ENCODE peak calls at places on chromosomes 2 and 18, in five cellular contexts. One of them, this sample, is unnamed.

GRCh38 chr2:96856776-96857673 is 791 bp downstream of the ANKRD39 start:
- DNase-seq in right cardiac atrium: no peak
- DNase-seq in skeletal muscle cell: no peak
- DNase-seq in mesendoderm: peak; percentile 54
- DNase-seq in epithelial cell of esophagus: no peak
- DNase-seq in this sample: no peak

GRCh38 chr2:85143463-85144082 is 10.4 kb downstream of the TCF7L1 start:
- DNase-seq in right cardiac atrium: no peak
- DNase-seq in skeletal muscle cell: no peak
- DNase-seq in mesendoderm: no peak
- DNase-seq in epithelial cell of esophagus: no peak
- DNase-seq in this sample: no peak

GRCh38 chr18:57439985-57440330 is 4.8 kb downstream of the ONECUT2 start:
- DNase-seq in right cardiac atrium: no peak
- DNase-seq in skeletal muscle cell: no peak
- DNase-seq in mesendoderm: no peak
- DNase-seq in epithelial cell of esophagus: no peak
- DNase-seq in this sample: no peak

GRCh38 chr18:25181581-25181980 is 170.4 kb downstream of the ZNF521 start:
- DNase-seq in right cardiac atrium: no peak
- DNase-seq in skeletal muscle cell: no peak
- DNase-seq in mesendoderm: no peak
- DNase-seq in epithelial cell of esophagus: no peak
- DNase-seq in this sample: no peak

GRCh38 chr2:207467716-207468347 is 61.9 kb upstream of the CREB1 start:
- DNase-seq in right cardiac atrium: no peak
- DNase-seq in skeletal muscle cell: peak; percentile 62
- DNase-seq in mesendoderm: no peak
- DNase-seq in epithelial cell of esophagus: peak; percentile 64
- DNase-seq in this sample: no peak

GRCh38 chr2:15601681-15602080 is 10.0 kb downstream of the DDX1 start:
- DNase-seq in right cardiac atrium: no peak
- DNase-seq in skeletal muscle cell: no peak
- DNase-seq in mesendoderm: no peak
- DNase-seq in epithelial cell of esophagus: no peak
- DNase-seq in this sample: no peak

GRCh38 chr2:178521304-178522150 is 41.3 kb downstream of the PLEKHA3 start:
- DNase-seq in right cardiac atrium: no peak
- DNase-seq in skeletal muscle cell: no peak
- DNase-seq in mesendoderm: no peak
- DNase-seq in epithelial cell of esophagus: no peak
- DNase-seq in this sample: no peak

GRCh38 chr2:168060956-168061750 is 186.2 kb downstream of the STK39 start:
- DNase-seq in right cardiac atrium: no peak
- DNase-seq in skeletal muscle cell: peak; percentile 22
- DNase-seq in mesendoderm: no peak
- DNase-seq in epithelial cell of esophagus: peak; percentile 39
- DNase-seq in this sample: no peak

GRCh38 chr2:186274936-186275575 is 211.0 kb upstream of the ZC3H15 start:
- DNase-seq in right cardiac atrium: no peak
- DNase-seq in skeletal muscle cell: peak; percentile 40
- DNase-seq in mesendoderm: peak; percentile 61
- DNase-seq in epithelial cell of esophagus: peak; percentile 74
- DNase-seq in this sample: no peak

GRCh38 chr18:3012306-3012919 is 531 bp downstream of the LPIN2 start:
- DNase-seq in right cardiac atrium: peak; percentile 82
- DNase-seq in skeletal muscle cell: no peak
- DNase-seq in mesendoderm: peak; percentile 33
- DNase-seq in epithelial cell of esophagus: no peak
- DNase-seq in this sample: peak; percentile 44

GRCh38 chr2:31674446-31674845 is 93.7 kb upstream of the SRD5A2 start:
- DNase-seq in right cardiac atrium: no peak
- DNase-seq in skeletal muscle cell: no peak
- DNase-seq in mesendoderm: peak; percentile 19
- DNase-seq in epithelial cell of esophagus: no peak
- DNase-seq in this sample: no peak

GRCh38 chr2:178327516-178327915 is 123.5 kb downstream of the PRKRA start:
- DNase-seq in right cardiac atrium: no peak
- DNase-seq in skeletal muscle cell: no peak
- DNase-seq in mesendoderm: no peak
- DNase-seq in epithelial cell of esophagus: no peak
- DNase-seq in this sample: no peak

GRCh38 chr2:98252394-98252793 is 93.9 kb upstream of the CNGA3 start:
- DNase-seq in right cardiac atrium: no peak
- DNase-seq in skeletal muscle cell: no peak
- DNase-seq in mesendoderm: no peak
- DNase-seq in epithelial cell of esophagus: no peak
- DNase-seq in this sample: no peak

GRCh38 chr2:136305517-136306192 is 187.7 kb upstream of the CXCR4 start:
- DNase-seq in right cardiac atrium: no peak
- DNase-seq in skeletal muscle cell: no peak
- DNase-seq in mesendoderm: peak; percentile 39
- DNase-seq in epithelial cell of esophagus: no peak
- DNase-seq in this sample: no peak

DNA sequence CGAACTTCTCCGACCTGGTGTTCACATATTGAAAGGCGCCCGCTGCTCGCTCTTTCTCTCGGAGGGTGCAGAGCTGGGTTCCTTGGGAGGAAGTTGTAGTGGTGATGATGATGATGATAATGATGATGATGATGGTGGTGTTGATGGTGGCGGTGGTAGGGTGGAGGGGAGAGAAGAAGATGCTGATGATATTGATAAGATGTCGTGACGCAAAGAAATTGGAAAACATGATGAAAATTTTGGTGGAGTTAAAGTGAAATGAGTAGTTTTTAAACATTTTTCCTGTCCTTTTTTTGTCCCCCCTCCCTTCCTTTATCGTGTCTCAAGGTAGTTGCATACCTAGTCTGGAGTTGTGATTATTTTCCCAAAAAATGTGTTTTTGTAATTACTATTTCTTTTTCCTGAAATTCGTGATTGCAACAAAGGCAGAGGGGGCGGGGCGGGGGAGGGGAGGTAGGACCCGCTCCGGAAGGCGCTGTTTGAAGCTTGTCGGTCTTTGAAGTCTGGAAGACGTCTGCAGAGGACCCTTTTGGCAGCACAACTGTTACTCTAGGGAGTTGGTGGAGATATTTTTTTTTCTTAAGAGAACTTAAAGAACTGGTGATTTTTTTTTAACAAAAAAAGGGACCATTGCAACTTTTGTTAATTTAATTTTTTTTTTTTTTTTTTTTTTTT is 2.0 kb downstream of the SOX11 start:
- DNase-seq in right cardiac atrium: no peak
- DNase-seq in skeletal muscle cell: no peak
- DNase-seq in mesendoderm: peak; percentile 71
- DNase-seq in epithelial cell of esophagus: no peak
- DNase-seq in this sample: no peak
- H3K4me3 ChIP-seq in right cardiac atrium: peak overlapping the region; percentile 33
- H3K4me3 ChIP-seq in skeletal muscle cell: peak overlapping the region; percentile 77
- H3K4me3 ChIP-seq in mesendoderm: peak overlapping the region; percentile 94
- H3K4me3 ChIP-seq in epithelial cell of esophagus: peak overlapping the region; percentile 44
- H3K4me3 ChIP-seq in this sample: peak overlapping the region; percentile 63

GRCh38 chr2:218292700-218293014 is 354 bp upstream of the TMBIM1 start:
- DNase-seq in right cardiac atrium: no peak
- DNase-seq in skeletal muscle cell: no peak
- DNase-seq in mesendoderm: no peak
- DNase-seq in epithelial cell of esophagus: no peak
- DNase-seq in this sample: no peak
- H3K4me3 ChIP-seq in right cardiac atrium: peak overlapping the region; percentile 48
- H3K4me3 ChIP-seq in skeletal muscle cell: peak overlapping the region; percentile 78
- H3K4me3 ChIP-seq in mesendoderm: no peak overlapping the region
- H3K4me3 ChIP-seq in epithelial cell of esophagus: peak overlapping the region; percentile 27
- H3K4me3 ChIP-seq in this sample: peak overlapping the region; percentile 93

GRCh38 chr2:140597205-140597604 is 1533.6 kb downstream of the LRP1B start:
- DNase-seq in right cardiac atrium: no peak
- DNase-seq in skeletal muscle cell: no peak
- DNase-seq in mesendoderm: no peak
- DNase-seq in epithelial cell of esophagus: no peak
- DNase-seq in this sample: no peak
- H3K4me3 ChIP-seq in right cardiac atrium: no peak overlapping the region
- H3K4me3 ChIP-seq in skeletal muscle cell: no peak overlapping the region
- H3K4me3 ChIP-seq in mesendoderm: no peak overlapping the region
- H3K4me3 ChIP-seq in epithelial cell of esophagus: no peak overlapping the region
- H3K4me3 ChIP-seq in this sample: no peak overlapping the region

GRCh38 chr2:169448865-169449264 is 30.4 kb upstream of the BBS5 start:
- DNase-seq in right cardiac atrium: no peak
- DNase-seq in skeletal muscle cell: no peak
- DNase-seq in mesendoderm: no peak
- DNase-seq in epithelial cell of esophagus: no peak
- DNase-seq in this sample: no peak
- H3K4me3 ChIP-seq in right cardiac atrium: no peak overlapping the region
- H3K4me3 ChIP-seq in skeletal muscle cell: no peak overlapping the region
- H3K4me3 ChIP-seq in mesendoderm: no peak overlapping the region
- H3K4me3 ChIP-seq in epithelial cell of esophagus: no peak overlapping the region
- H3K4me3 ChIP-seq in this sample: no peak overlapping the region

GRCh38 chr2:113888641-113889470 is 1.0 kb upstream of the ACTR3 start:
- DNase-seq in right cardiac atrium: peak; percentile 70
- DNase-seq in skeletal muscle cell: no peak
- DNase-seq in mesendoderm: no peak
- DNase-seq in epithelial cell of esophagus: no peak
- DNase-seq in this sample: peak; percentile 45
- H3K4me3 ChIP-seq in right cardiac atrium: peak overlapping the region; percentile 83
- H3K4me3 ChIP-seq in skeletal muscle cell: peak overlapping the region; percentile 71
- H3K4me3 ChIP-seq in mesendoderm: peak overlapping the region; percentile 92
- H3K4me3 ChIP-seq in epithelial cell of esophagus: peak overlapping the region; percentile 82
- H3K4me3 ChIP-seq in this sample: peak overlapping the region; percentile 95

GRCh38 chr2:120712180-120712678 is 23.4 kb upstream of the GLI2 start:
- DNase-seq in right cardiac atrium: no peak
- DNase-seq in skeletal muscle cell: no peak
- DNase-seq in mesendoderm: no peak
- DNase-seq in epithelial cell of esophagus: no peak
- DNase-seq in this sample: no peak

GRCh38 chr2:120709608-120710041 is 26.0 kb upstream of the GLI2 start:
- DNase-seq in right cardiac atrium: no peak
- DNase-seq in skeletal muscle cell: peak; percentile 62
- DNase-seq in mesendoderm: peak; percentile 82
- DNase-seq in epithelial cell of esophagus: no peak
- DNase-seq in this sample: no peak

GRCh38 chr2:120708944-120709607 is 26.6 kb upstream of the GLI2 start:
- DNase-seq in right cardiac atrium: no peak
- DNase-seq in skeletal muscle cell: no peak
- DNase-seq in mesendoderm: no peak
- DNase-seq in epithelial cell of esophagus: no peak
- DNase-seq in this sample: no peak

GRCh38 chr2:120711694-120712093 is 24.0 kb upstream of the GLI2 start:
- DNase-seq in right cardiac atrium: no peak
- DNase-seq in skeletal muscle cell: no peak
- DNase-seq in mesendoderm: no peak
- DNase-seq in epithelial cell of esophagus: no peak
- DNase-seq in this sample: no peak

GRCh38 chr2:120710256-120710655 is 25.4 kb upstream of the GLI2 start:
- DNase-seq in right cardiac atrium: no peak
- DNase-seq in skeletal muscle cell: peak; percentile 64
- DNase-seq in mesendoderm: no peak
- DNase-seq in epithelial cell of esophagus: peak; percentile 48
- DNase-seq in this sample: no peak
- H3K4me3 ChIP-seq in right cardiac atrium: no peak overlapping the region
- H3K4me3 ChIP-seq in skeletal muscle cell: no peak overlapping the region
- H3K4me3 ChIP-seq in mesendoderm: no peak overlapping the region
- H3K4me3 ChIP-seq in epithelial cell of esophagus: no peak overlapping the region
- H3K4me3 ChIP-seq in this sample: no peak overlapping the region